ENCODE peak calls at places on chromosomes 11 and 22, in five cellular contexts. I, M, G, R and H are unnamed samples.

GRCh38 chr11:575324-575995 is 810 bp upstream of the PHRF1 start:
- DNase-seq in R (no peak), M (peak), I (peak), G (peak), H (peak)

GRCh38 chr11:55726715-55727324 is 46.4 kb upstream of the OR5D13 start:
- DNase-seq in R (no peak), I (no peak), G (no peak), M (peak), H (no peak)

GRCh38 chr11:130726234-130726559 is 190.1 kb downstream of the SNX19 start:
- DNase-seq in M (peak), I (no peak), R (peak), G (peak), H (peak)

GRCh38 chr11:108115495-108116140 is 5.7 kb upstream of the ACAT1 start:
- DNase-seq in G (peak), R (peak), I (peak), M (peak), H (peak)

GRCh38 chr22:46866591-46866990 is 104.1 kb downstream of the TBC1D22A start:
- DNase-seq in M (peak), G (peak), R (no peak), I (peak), H (peak)

GRCh38 chr11:25535462-25535861 is 796.5 kb upstream of the ANO3 start:
- DNase-seq in G (no peak), R (no peak), M (no peak), I (peak), H (peak)

GRCh38 chr11:122703541-122704272 is 48.2 kb downstream of the UBASH3B start:
- DNase-seq in R (no peak), I (no peak), M (no peak), G (peak), H (no peak)

GRCh38 chr22:37162221-37163095 is 12.7 kb upstream of the IL2RB start:
- DNase-seq in I (peak), G (no peak), R (no peak), M (no peak), H (no peak)

GRCh38 chr11:71209181-71209580 is 43.2 kb downstream of the SHANK2 start:
- DNase-seq in M (no peak), I (no peak), R (no peak), G (no peak), H (no peak)

GRCh38 chr11:123144707-123145106 is 50.3 kb downstream of the CLMP start:
- DNase-seq in G (no peak), M (no peak), I (no peak), R (no peak), H (no peak)

GRCh38 chr11:132824642-132825041 is 707.7 kb downstream of the OPCML start:
- DNase-seq in I (no peak), G (no peak), R (no peak), M (no peak), H (no peak)

GRCh38 chr11:1529286-1529685 is 42.7 kb upstream of the MOB2 start:
- DNase-seq in G (no peak), M (no peak), I (no peak), R (no peak), H (no peak)

GRCh38 chr22:23036684-23037428 is 33.5 kb upstream of the GNAZ start:
- DNase-seq in M (no peak), R (no peak), I (peak), G (peak), H (peak)

GRCh38 chr11:36512016-36512415 is 1.9 kb upstream of the TRAF6 start:
- DNase-seq in I (peak), M (no peak), G (no peak), R (no peak), H (no peak)

GRCh38 chr11:20303451-20303965 is 60.0 kb upstream of the HTATIP2 start:
- DNase-seq in R (no peak), I (no peak), M (no peak), G (no peak), H (no peak)

GRCh38 chr11:126115820-126116319 is 53.2 kb upstream of the CDON start:
- DNase-seq in G (peak), M (peak), I (peak), R (peak), H (peak)

GRCh38 chr22:23001463-23001862 is 68.9 kb upstream of the GNAZ start:
- DNase-seq in G (no peak), M (no peak), I (no peak), R (no peak), H (no peak)

GRCh38 chr11:27783701-27784355 is 83.6 kb upstream of the BDNF start:
- DNase-seq in I (no peak), M (no peak), R (no peak), G (no peak), H (peak)

GRCh38 chr11:128467610-128468041 is 119.7 kb downstream of the ETS1 start:
- DNase-seq in I (peak), R (peak), M (no peak), G (peak), H (peak)

GRCh38 chr11:3905080-3905953 is 49.9 kb downstream of the STIM1 start:
- DNase-seq in M (no peak), G (peak), I (peak), R (no peak), H (peak)

GRCh38 chr11:115869780-115870431 is 365.7 kb upstream of the CADM1 start:
- DNase-seq in I (peak), M (peak), R (no peak), G (peak), H (peak)

GRCh38 chr11:128776434-128777284 is 82.8 kb downstream of the FLI1 start:
- DNase-seq in I (peak), R (peak), G (no peak), M (peak), H (peak)

GRCh38 chr11:100855466-100856067 is 168.5 kb downstream of the ARHGAP42 start:
- DNase-seq in M (no peak), I (peak), R (no peak), G (peak), H (peak)

GRCh38 chr11:44939673-44940072 is 11.0 kb downstream of the TP53I11 start:
- DNase-seq in G (no peak), R (peak), M (peak), I (no peak), H (peak)

GRCh38 chr11:69947059-69947771 is 128.0 kb upstream of the FGF3 start:
- DNase-seq in M (no peak), G (no peak), I (peak), R (peak), H (no peak)

GRCh38 chr11:1233351-1234053 is 10.6 kb downstream of the MUC5B start:
- DNase-seq in G (no peak), R (peak), M (peak), I (no peak), H (no peak)

GRCh38 chr11:10581481-10582019 is 13.1 kb upstream of the LYVE1 start:
- DNase-seq in R (no peak), M (no peak), I (peak), G (peak), H (peak)

GRCh38 chr11:36214976-36215687 is 74.1 kb downstream of the COMMD9 start:
- DNase-seq in R (no peak), I (no peak), G (no peak), M (no peak), H (no peak)

GRCh38 chr22:45353816-45354215 is 44.1 kb downstream of the FAM118A start:
- DNase-seq in R (no peak), G (no peak), M (no peak), I (no peak), H (no peak)

GRCh38 chr22:33210129-33210784 is 152.1 kb upstream of the SYN3 start:
- DNase-seq in M (peak), I (peak), R (no peak), G (peak), H (peak)

GRCh38 chr22:17869285-17870096 is 95.2 kb upstream of the BID start:
- DNase-seq in R (no peak), G (no peak), I (no peak), M (no peak), H (no peak)